ENCODE peak calls at places on chromosome 18, in eight cellular contexts. C is PC-3, U is fibroblast of lung, R is ovary, W is kidney epithelial cell, P is right lobe of liver, J is colonic mucosa, A is upper lobe of right lung. K is an unnamed sample.

GRCh38 chr18:39462436-39462835 is 1896.8 kb upstream of the CELF4 start:
- DNase-seq in C (peak; percentile 40), U (peak; percentile 48), R (no peak), W (no peak), P (no peak), J (no peak), A (no peak), K (no peak)

GRCh38 chr18:52894801-52895200 is 554.8 kb downstream of the DCC start:
- DNase-seq in C (no peak), U (no peak), R (no peak), W (no peak), P (no peak), J (no peak), A (no peak), K (no peak)

GRCh38 chr18:4077204-4077603 is 377.9 kb downstream of the DLGAP1 start:
- DNase-seq in C (no peak), U (no peak), R (no peak), W (no peak), P (no peak), J (no peak), A (no peak), K (no peak)

GRCh38 chr18:35904389-35905037 is 68.0 kb upstream of the RMP24 start:
- DNase-seq in C (no peak), U (no peak), R (no peak), W (no peak), P (no peak), J (no peak), A (no peak), K (no peak)

GRCh38 chr18:62325806-62326645 is 916 bp downstream of the TNFRSF11A start:
- DNase-seq in C (peak; percentile 40), U (peak; percentile 25), R (no peak), W (no peak), P (peak; percentile 29), J (no peak), A (no peak), K (no peak)

GRCh38 chr18:12463191-12463590 is 55.5 kb downstream of the PRELID3A start:
- DNase-seq in C (no peak), U (no peak), R (no peak), W (no peak), P (no peak), J (no peak), A (no peak), K (no peak)

GRCh38 chr18:32219431-32219830 is 29.6 kb downstream of the MEP1B start:
- DNase-seq in C (no peak), U (no peak), R (no peak), W (no peak), P (no peak), J (no peak), A (no peak), K (no peak)

GRCh38 chr18:25256439-25256838 is 95.5 kb downstream of the ZNF521 start:
- DNase-seq in C (no peak), U (no peak), R (no peak), W (no peak), P (no peak), J (no peak), A (no peak), K (no peak)

GRCh38 chr18:62939433-62939832 is 224.1 kb downstream of the PHLPP1 start:
- DNase-seq in C (no peak), U (no peak), R (no peak), W (no peak), P (no peak), J (no peak), A (no peak), K (no peak)

GRCh38 chr18:5543036-5543671 is 643 bp downstream of the EPB41L3 start:
- DNase-seq in C (no peak), U (peak; percentile 17), R (peak; percentile 44), W (no peak), P (no peak), J (no peak), A (peak; percentile 66), K (no peak)

GRCh38 chr18:36828157-36828629 is 609 bp downstream of the TPGS2 start:
- DNase-seq in C (peak; percentile 6), U (peak; percentile 62), R (no peak), W (no peak), P (peak; percentile 38), J (peak; percentile 58), A (no peak), K (no peak)

GRCh38 chr18:34809697-34810096 is 99.6 kb downstream of the DTNA start:
- DNase-seq in C (peak; percentile 38), U (peak; percentile 25), R (peak; percentile 83), W (no peak), P (peak; percentile 51), J (peak; percentile 54), A (no peak), K (peak; percentile 21)

GRCh38 chr18:31154186-31154585 is 8.5 kb downstream of the DSC1 start:
- DNase-seq in C (no peak), U (peak; percentile 1), R (no peak), W (no peak), P (no peak), J (no peak), A (no peak), K (no peak)

GRCh38 chr18:75698861-75699260 is 271.4 kb upstream of the SMIM21 start:
- DNase-seq in C (no peak), U (no peak), R (no peak), W (no peak), P (no peak), J (no peak), A (no peak), K (no peak)

GRCh38 chr18:35143615-35144596 is 96.9 kb upstream of the ZNF397 start:
- DNase-seq in C (peak; percentile 46), U (peak; percentile 43), R (peak; percentile 57), W (no peak), P (peak; percentile 45), J (peak; percentile 64), A (no peak), K (peak; percentile 26)

GRCh38 chr18:48826806-48827205 is 124.0 kb downstream of the SMAD7 start:
- DNase-seq in C (no peak), U (no peak), R (peak; percentile 21), W (no peak), P (no peak), J (peak; percentile 9), A (peak; percentile 45), K (no peak)

DNA sequence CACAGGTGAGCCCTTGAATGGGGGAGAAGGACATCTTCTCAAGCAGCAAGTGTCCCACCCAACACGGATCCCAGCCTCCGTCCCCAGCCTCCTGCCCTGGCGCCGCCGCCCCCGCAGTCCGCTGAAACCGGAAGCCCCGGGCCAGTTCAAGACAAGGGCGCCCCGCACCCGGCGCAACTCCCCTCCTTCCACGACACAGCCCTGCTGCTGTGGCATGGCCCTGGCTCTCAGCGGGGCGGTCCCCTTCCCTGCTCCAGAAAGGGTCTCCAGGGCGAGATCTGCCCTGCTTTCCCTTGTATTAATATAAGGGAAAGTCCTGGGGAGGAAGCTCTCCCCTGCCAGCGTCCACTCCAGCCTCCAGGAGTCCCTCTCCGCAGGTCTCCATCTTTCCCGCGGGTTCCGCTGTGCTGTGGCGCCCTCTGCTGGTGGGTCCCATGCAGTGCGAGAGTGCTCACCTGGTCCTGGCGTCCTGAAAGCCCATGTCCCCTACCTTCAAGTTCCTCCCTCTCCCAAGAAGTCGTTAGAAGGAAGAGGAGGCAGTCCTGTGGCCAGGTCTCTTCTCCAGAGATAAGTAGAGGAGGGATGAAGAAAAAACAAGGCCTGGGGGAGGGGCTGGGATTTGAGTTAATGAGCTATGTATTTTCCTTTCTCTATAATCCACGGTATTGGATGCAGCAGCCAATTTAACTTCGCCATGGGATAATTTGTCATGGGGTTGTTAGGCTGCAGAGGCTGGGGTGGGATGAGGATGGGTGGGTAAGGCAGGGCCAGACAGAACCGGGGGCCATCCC is 176.0 kb downstream of the SMAD2 start:
- DNase-seq in C (peak; percentile 34), U (no peak), R (no peak), W (no peak), P (peak; percentile 44), J (peak; percentile 67), A (peak; percentile 73), K (no peak)
- TF ChIP-seq CTCF in C (peak; percentile 68), U (peak; percentile 44), R (no peak), W (peak; percentile 78), P (peak; percentile 76), J (peak; percentile 76), A (peak; percentile 77), K (peak; percentile 86)

GRCh38 chr18:79644666-79645057 is 34.9 kb upstream of the CTDP1 start:
- DNase-seq in C (no peak), U (no peak), R (no peak), W (no peak), P (no peak), J (no peak), A (no peak), K (peak; percentile 38)
- H3K4me3 ChIP-seq in C (no peak overlapping the region), U (no peak overlapping the region), R (no peak overlapping the region), W (no peak overlapping the region), P (no peak overlapping the region), J (no peak overlapping the region), A (no peak overlapping the region), K (no peak overlapping the region)

DNA sequence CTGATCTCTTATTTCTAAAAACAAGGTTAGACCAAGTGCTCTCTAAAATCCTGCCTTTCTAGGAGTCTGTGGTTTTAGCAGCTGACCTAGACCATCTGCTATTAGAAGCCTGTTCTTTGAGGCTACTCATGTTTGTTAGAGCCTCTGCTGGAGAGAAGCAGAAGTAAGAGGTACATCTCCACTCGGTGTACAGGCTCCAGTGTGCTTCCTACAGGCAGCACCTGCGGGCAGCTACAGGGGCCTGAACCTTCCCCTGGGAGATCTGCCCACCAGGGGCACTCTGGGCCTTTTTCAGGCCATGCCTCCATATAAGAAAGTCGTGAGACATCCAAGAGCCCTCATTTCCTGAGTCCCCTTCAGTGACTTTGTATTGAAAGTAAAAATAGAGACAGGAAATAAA is 31.6 kb downstream of the ONECUT2 start:
- DNase-seq in C (no peak), U (no peak), R (no peak), W (no peak), P (no peak), J (no peak), A (no peak), K (no peak)
- TF ChIP-seq CTCF in C (no peak), U (no peak), R (no peak), W (no peak), P (no peak), J (no peak), A (no peak), K (no peak)

GRCh38 chr18:13640266-13640860 is 86.0 kb downstream of the FAM210A start:
- DNase-seq in C (no peak), U (no peak), R (no peak), W (no peak), P (no peak), J (no peak), A (no peak), K (no peak)

GRCh38 chr18:13641551-13642439 is 84.6 kb downstream of the FAM210A start:
- DNase-seq in C (no peak), U (no peak), R (peak; percentile 68), W (no peak), P (peak; percentile 41), J (no peak), A (no peak), K (no peak)

GRCh38 chr18:13645093-13645492 is 81.3 kb downstream of the FAM210A start:
- DNase-seq in C (no peak), U (no peak), R (no peak), W (no peak), P (no peak), J (no peak), A (no peak), K (no peak)

GRCh38 chr18:13642440-13642827 is 83.9 kb downstream of the FAM210A start:
- DNase-seq in C (no peak), U (no peak), R (no peak), W (no peak), P (no peak), J (no peak), A (no peak), K (no peak)

DNA sequence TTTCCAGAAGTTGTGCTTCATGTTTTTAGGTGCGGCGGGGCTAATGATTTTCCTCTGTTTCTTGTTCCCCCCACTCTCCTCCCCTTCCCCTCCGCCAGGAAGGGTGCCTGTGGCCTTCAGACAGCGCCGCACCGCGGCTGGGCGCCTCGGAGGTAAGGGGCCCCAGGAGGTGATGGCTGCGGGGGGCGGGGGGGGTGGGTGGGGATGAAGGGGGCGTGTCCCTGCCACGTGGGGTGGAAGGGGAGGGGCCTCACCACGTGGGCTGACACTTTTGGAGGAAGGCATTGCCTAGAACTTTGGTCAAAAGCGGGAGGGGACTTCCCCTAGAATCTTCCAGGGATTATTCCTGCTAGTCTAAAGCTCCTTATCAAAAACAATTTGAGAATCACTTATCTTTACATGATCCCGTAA is 83.1 kb downstream of the FAM210A start:
- DNase-seq in C (no peak), U (no peak), R (no peak), W (no peak), P (no peak), J (no peak), A (no peak), K (no peak)
- H3K4me3 ChIP-seq in C (no peak overlapping the region), U (no peak overlapping the region), R (no peak overlapping the region), W (no peak overlapping the region), P (no peak overlapping the region), J (no peak overlapping the region), A (no peak overlapping the region), K (no peak overlapping the region)